ENCODE peak calls at places on chromosomes 7 and 10, in four cellular contexts. One of them, this sample, is unnamed.

GRCh38 chr10:1785835-1786234 is 48.5 kb upstream of the ADARB2 start:
- DNase-seq in GM13977: no peak
- DNase-seq in AG08396: no peak
- DNase-seq in KBM-7: no peak
- DNase-seq in this sample: no peak

GRCh38 chr10:85420501-85421191 is 945.9 kb downstream of the GRID1 start:
- DNase-seq in GM13977: no peak
- DNase-seq in KBM-7: no peak
- DNase-seq in AG08396: no peak
- DNase-seq in this sample: no peak

GRCh38 chr10:62818426-62819011 is 2.4 kb upstream of the EGR2 start:
- DNase-seq in AG08396: no peak
- DNase-seq in KBM-7: peak; percentile 32
- DNase-seq in GM13977: peak; percentile 65
- DNase-seq in this sample: peak; percentile 51

GRCh38 chr7:41872951-41873350 is 170.1 kb upstream of the INHBA start:
- DNase-seq in GM13977: no peak
- DNase-seq in KBM-7: no peak
- DNase-seq in AG08396: no peak
- DNase-seq in this sample: no peak

GRCh38 chr7:113404245-113404644 is 285.9 kb upstream of the SMIM30 start:
- DNase-seq in AG08396: no peak
- DNase-seq in KBM-7: peak; percentile 44
- DNase-seq in GM13977: no peak
- DNase-seq in this sample: peak; percentile 30

GRCh38 chr10:104054430-104054829 is 31.2 kb downstream of the COL17A1 start:
- DNase-seq in AG08396: peak; percentile 89
- DNase-seq in GM13977: no peak
- DNase-seq in KBM-7: no peak
- DNase-seq in this sample: no peak

GRCh38 chr10:6617319-6618076 is 37.4 kb upstream of the PRKCQ start:
- DNase-seq in KBM-7: no peak
- DNase-seq in AG08396: no peak
- DNase-seq in GM13977: no peak
- DNase-seq in this sample: no peak

GRCh38 chr10:74150151-74151056 is at the start of gene AP3M1:
- DNase-seq in KBM-7: no peak
- DNase-seq in GM13977: peak; percentile 86
- DNase-seq in AG08396: peak; percentile 84
- DNase-seq in this sample: peak; percentile 91

GRCh38 chr10:15558136-15558535 is 161.6 kb downstream of the ITGA8 start:
- DNase-seq in KBM-7: no peak
- DNase-seq in AG08396: no peak
- DNase-seq in GM13977: no peak
- DNase-seq in this sample: no peak

GRCh38 chr10:1048349-1048731 is 579 bp downstream of the IDI1 start:
- DNase-seq in AG08396: no peak
- DNase-seq in GM13977: no peak
- DNase-seq in KBM-7: no peak
- DNase-seq in this sample: no peak

GRCh38 chr10:71271626-71272025 is 47.4 kb upstream of the SLC29A3 start:
- DNase-seq in GM13977: no peak
- DNase-seq in KBM-7: no peak
- DNase-seq in AG08396: no peak
- DNase-seq in this sample: no peak

This sample was measured in GM12865.